ENCODE peak calls at places on chromosomes 13 and 19, in six cellular contexts. One of them, this sample, is unnamed.

GRCh38 chr13:45626731-45627374 is 11.3 kb upstream of the ERICH6B start:
- ATAC-seq in upper lobe of left lung: no peak
- ATAC-seq in HCT116: no peak
- ATAC-seq in Panc1: no peak
- ATAC-seq in GM23338: peak
- ATAC-seq in HepG2: peak
- ATAC-seq in this sample: no peak

GRCh38 chr19:19532806-19533701 is 4.3 kb downstream of the YJEFN3 start:
- ATAC-seq in upper lobe of left lung: no peak
- ATAC-seq in HCT116: no peak
- ATAC-seq in Panc1: no peak
- ATAC-seq in GM23338: no peak
- ATAC-seq in HepG2: peak
- ATAC-seq in this sample: peak

GRCh38 chr19:51664997-51665396 is 18.4 kb upstream of the SIGLEC14 start:
- ATAC-seq in upper lobe of left lung: no peak
- ATAC-seq in HCT116: peak
- ATAC-seq in Panc1: no peak
- ATAC-seq in GM23338: no peak
- ATAC-seq in HepG2: no peak
- ATAC-seq in this sample: no peak

GRCh38 chr13:41580345-41580744 is 123.0 kb downstream of the RGCC start:
- ATAC-seq in upper lobe of left lung: no peak
- ATAC-seq in HCT116: no peak
- ATAC-seq in Panc1: no peak
- ATAC-seq in GM23338: no peak
- ATAC-seq in HepG2: no peak
- ATAC-seq in this sample: no peak

GRCh38 chr13:76386316-76386715 is 499.9 kb downstream of the KCTD12 start:
- ATAC-seq in upper lobe of left lung: no peak
- ATAC-seq in HCT116: no peak
- ATAC-seq in Panc1: no peak
- ATAC-seq in GM23338: no peak
- ATAC-seq in HepG2: no peak
- ATAC-seq in this sample: no peak

GRCh38 chr19:10820173-10820572 is 15.8 kb downstream of the TMED1 start:
- ATAC-seq in upper lobe of left lung: no peak
- ATAC-seq in HCT116: peak
- ATAC-seq in Panc1: peak
- ATAC-seq in GM23338: peak
- ATAC-seq in HepG2: peak
- ATAC-seq in this sample: no peak

GRCh38 chr13:47813683-47814082 is 187.4 kb downstream of the SUCLA2 start:
- ATAC-seq in upper lobe of left lung: no peak
- ATAC-seq in HCT116: no peak
- ATAC-seq in Panc1: no peak
- ATAC-seq in GM23338: peak
- ATAC-seq in HepG2: no peak
- ATAC-seq in this sample: no peak

GRCh38 chr13:108769213-108770070 is 140.0 kb downstream of the MYO16 start:
- ATAC-seq in upper lobe of left lung: no peak
- ATAC-seq in HCT116: peak
- ATAC-seq in Panc1: no peak
- ATAC-seq in GM23338: no peak
- ATAC-seq in HepG2: no peak
- ATAC-seq in this sample: no peak

GRCh38 chr19:55809381-55810058 is 22.3 kb downstream of the NLRP11 start:
- ATAC-seq in upper lobe of left lung: peak
- ATAC-seq in HCT116: peak
- ATAC-seq in Panc1: peak
- ATAC-seq in GM23338: peak
- ATAC-seq in HepG2: peak
- ATAC-seq in this sample: no peak

GRCh38 chr13:37651891-37652290 is 53.3 kb upstream of the POSTN start:
- ATAC-seq in upper lobe of left lung: no peak
- ATAC-seq in HCT116: no peak
- ATAC-seq in Panc1: no peak
- ATAC-seq in GM23338: no peak
- ATAC-seq in HepG2: no peak
- ATAC-seq in this sample: no peak

GRCh38 chr13:37662624-37663023 is 64.1 kb upstream of the POSTN start:
- ATAC-seq in upper lobe of left lung: no peak
- ATAC-seq in HCT116: no peak
- ATAC-seq in Panc1: no peak
- ATAC-seq in GM23338: no peak
- ATAC-seq in HepG2: no peak
- ATAC-seq in this sample: no peak

GRCh38 chr13:37656247-37656940 is 57.8 kb upstream of the POSTN start:
- ATAC-seq in upper lobe of left lung: peak
- ATAC-seq in HCT116: no peak
- ATAC-seq in Panc1: no peak
- ATAC-seq in GM23338: no peak
- ATAC-seq in HepG2: no peak
- ATAC-seq in this sample: no peak

GRCh38 chr13:37652596-37652995 is 54.0 kb upstream of the POSTN start:
- ATAC-seq in upper lobe of left lung: no peak
- ATAC-seq in HCT116: no peak
- ATAC-seq in Panc1: no peak
- ATAC-seq in GM23338: no peak
- ATAC-seq in HepG2: no peak
- ATAC-seq in this sample: no peak

GRCh38 chr13:37657134-37657533 is 58.6 kb upstream of the POSTN start:
- ATAC-seq in upper lobe of left lung: no peak
- ATAC-seq in HCT116: no peak
- ATAC-seq in Panc1: no peak
- ATAC-seq in GM23338: no peak
- ATAC-seq in HepG2: no peak
- ATAC-seq in this sample: no peak
- H3K27ac ChIP-seq in upper lobe of left lung: no peak
- H3K27ac ChIP-seq in HCT116: no peak
- H3K27ac ChIP-seq in Panc1: no peak
- H3K27ac ChIP-seq in GM23338: no peak
- H3K27ac ChIP-seq in HepG2: no peak
- H3K27ac ChIP-seq in this sample: no peak

DNA sequence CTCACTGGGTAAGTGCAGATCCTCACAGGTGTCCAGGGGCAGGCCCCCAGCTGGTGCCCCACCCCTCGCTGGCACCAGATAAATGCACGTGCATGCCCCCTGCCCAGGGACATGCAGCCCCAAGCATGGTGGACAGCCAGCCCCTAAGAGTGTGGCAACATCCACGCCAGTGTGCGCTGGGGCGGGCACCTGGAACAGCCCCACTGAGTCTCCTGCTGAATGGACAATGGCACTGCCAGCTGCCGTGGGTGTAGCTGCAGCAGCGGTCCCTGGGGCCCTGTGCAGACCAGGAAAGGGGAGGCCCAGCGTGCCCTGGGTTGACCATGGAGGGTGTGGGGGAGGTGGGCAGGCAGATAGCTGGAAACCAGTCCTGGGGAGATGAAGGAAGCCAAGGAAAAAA is 538.7 kb upstream of the SGCG start:
- ATAC-seq in upper lobe of left lung: no peak
- ATAC-seq in HCT116: no peak
- ATAC-seq in Panc1: no peak
- ATAC-seq in GM23338: no peak
- ATAC-seq in HepG2: no peak
- ATAC-seq in this sample: no peak
- TF ChIP-seq CTCF in upper lobe of left lung: no peak
- TF ChIP-seq CTCF in HCT116: no peak
- TF ChIP-seq CTCF in Panc1: no peak
- TF ChIP-seq CTCF in GM23338: no peak
- TF ChIP-seq CTCF in HepG2: no peak
- TF ChIP-seq CTCF in this sample: no peak

GRCh38 chr19:1570836-1571235 is 2.7 kb upstream of the MEX3D start:
- ATAC-seq in upper lobe of left lung: no peak
- ATAC-seq in HCT116: no peak
- ATAC-seq in Panc1: no peak
- ATAC-seq in GM23338: no peak
- ATAC-seq in HepG2: no peak
- ATAC-seq in this sample: no peak
- TF ChIP-seq POLR2AphosphoS5 in upper lobe of left lung: no peak
- TF ChIP-seq POLR2AphosphoS5 in HCT116: no peak
- TF ChIP-seq POLR2AphosphoS5 in Panc1: no peak
- TF ChIP-seq POLR2AphosphoS5 in GM23338: no peak
- TF ChIP-seq POLR2AphosphoS5 in HepG2: no peak
- TF ChIP-seq POLR2AphosphoS5 in this sample: no peak

GRCh38 chr19:48805452-48805851 is 5.4 kb downstream of the BCAT2 start:
- ATAC-seq in upper lobe of left lung: no peak
- ATAC-seq in HCT116: no peak
- ATAC-seq in Panc1: no peak
- ATAC-seq in GM23338: no peak
- ATAC-seq in HepG2: no peak
- ATAC-seq in this sample: no peak

GRCh38 chr19:48806818-48807589 is 3.8 kb downstream of the BCAT2 start:
- ATAC-seq in upper lobe of left lung: peak
- ATAC-seq in HCT116: peak
- ATAC-seq in Panc1: peak
- ATAC-seq in GM23338: peak
- ATAC-seq in HepG2: peak
- ATAC-seq in this sample: no peak

GRCh38 chr19:48806518-48806817 is 4.4 kb downstream of the BCAT2 start:
- ATAC-seq in upper lobe of left lung: no peak
- ATAC-seq in HCT116: no peak
- ATAC-seq in Panc1: no peak
- ATAC-seq in GM23338: no peak
- ATAC-seq in HepG2: no peak
- ATAC-seq in this sample: no peak

GRCh38 chr19:48810151-48810550 is 678 bp downstream of the BCAT2 start:
- ATAC-seq in upper lobe of left lung: no peak
- ATAC-seq in HCT116: no peak
- ATAC-seq in Panc1: no peak
- ATAC-seq in GM23338: no peak
- ATAC-seq in HepG2: no peak
- ATAC-seq in this sample: no peak

DNA sequence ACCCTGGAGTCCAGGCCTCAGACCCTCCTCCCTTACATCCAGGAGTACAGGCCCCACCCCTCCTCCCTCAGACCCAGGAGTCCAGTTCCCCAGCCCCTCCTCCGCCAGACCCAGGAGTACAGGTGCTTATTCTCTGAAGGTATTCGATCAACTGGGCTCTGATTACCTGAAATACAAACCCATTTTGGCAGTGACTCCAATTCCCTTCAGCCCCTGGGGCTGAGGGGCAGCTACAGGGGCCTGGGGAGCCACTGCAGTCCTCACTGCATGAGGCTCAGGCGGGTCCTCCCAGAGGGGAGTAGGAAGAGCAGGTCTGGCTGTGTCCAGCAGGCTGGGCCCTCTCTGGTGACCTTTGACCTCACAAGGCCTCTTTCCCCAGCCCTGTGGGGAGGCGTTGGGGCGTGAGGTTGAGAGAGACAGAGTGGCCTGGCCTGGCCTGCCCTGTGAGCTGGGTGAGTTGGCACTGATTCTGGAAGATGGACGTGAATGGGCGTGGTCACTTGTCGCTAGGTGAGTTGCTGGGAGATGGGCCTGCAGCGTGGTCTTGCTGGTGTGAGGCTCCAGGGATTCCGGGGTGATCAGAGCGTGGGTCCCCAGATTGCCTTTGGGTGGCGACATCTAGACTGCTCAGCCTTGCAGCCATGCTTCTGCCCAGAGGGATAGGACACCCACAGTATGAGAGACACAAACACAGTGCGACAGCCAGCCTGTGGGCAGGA is 3.1 kb downstream of the BCAT2 start:
- ATAC-seq in upper lobe of left lung: no peak
- ATAC-seq in HCT116: no peak
- ATAC-seq in Panc1: no peak
- ATAC-seq in GM23338: peak
- ATAC-seq in HepG2: peak
- ATAC-seq in this sample: no peak
- H3K27ac ChIP-seq in upper lobe of left lung: no peak
- H3K27ac ChIP-seq in HCT116: no peak
- H3K27ac ChIP-seq in Panc1: no peak
- H3K27ac ChIP-seq in GM23338: peak
- H3K27ac ChIP-seq in HepG2: peak
- H3K27ac ChIP-seq in this sample: no peak

GRCh38 chr13:112970552-112971287 is 1.7 kb downstream of the MCF2L start:
- ATAC-seq in upper lobe of left lung: no peak
- ATAC-seq in HCT116: no peak
- ATAC-seq in Panc1: no peak
- ATAC-seq in GM23338: no peak
- ATAC-seq in HepG2: no peak
- ATAC-seq in this sample: no peak

GRCh38 chr13:112968380-112968909 is 569 bp upstream of the MCF2L start:
- ATAC-seq in upper lobe of left lung: peak
- ATAC-seq in HCT116: peak
- ATAC-seq in Panc1: no peak
- ATAC-seq in GM23338: peak
- ATAC-seq in HepG2: peak
- ATAC-seq in this sample: no peak

GRCh38 chr13:112967666-112968379 is 1.2 kb upstream of the MCF2L start:
- ATAC-seq in upper lobe of left lung: no peak
- ATAC-seq in HCT116: no peak
- ATAC-seq in Panc1: no peak
- ATAC-seq in GM23338: no peak
- ATAC-seq in HepG2: no peak
- ATAC-seq in this sample: no peak

GRCh38 chr13:112969692-112970338 is 801 bp downstream of the MCF2L start:
- ATAC-seq in upper lobe of left lung: no peak
- ATAC-seq in HCT116: no peak
- ATAC-seq in Panc1: peak
- ATAC-seq in GM23338: peak
- ATAC-seq in HepG2: peak
- ATAC-seq in this sample: no peak

GRCh38 chr13:112968910-112969691 is at the start of gene MCF2L:
- ATAC-seq in upper lobe of left lung: peak
- ATAC-seq in HCT116: peak
- ATAC-seq in Panc1: peak
- ATAC-seq in GM23338: peak
- ATAC-seq in HepG2: peak
- ATAC-seq in this sample: peak
- TF ChIP-seq CTCF in upper lobe of left lung: peak
- TF ChIP-seq CTCF in HCT116: no peak
- TF ChIP-seq CTCF in Panc1: no peak
- TF ChIP-seq CTCF in GM23338: peak
- TF ChIP-seq CTCF in HepG2: peak
- TF ChIP-seq CTCF in this sample: no peak

GRCh38 chr13:109780880-109781383 is 5.5 kb downstream of the IRS2 start:
- ATAC-seq in upper lobe of left lung: no peak
- ATAC-seq in HCT116: no peak
- ATAC-seq in Panc1: no peak
- ATAC-seq in GM23338: no peak
- ATAC-seq in HepG2: no peak
- ATAC-seq in this sample: no peak
- TF ChIP-seq POLR2AphosphoS5 in upper lobe of left lung: no peak
- TF ChIP-seq POLR2AphosphoS5 in HCT116: no peak
- TF ChIP-seq POLR2AphosphoS5 in Panc1: no peak
- TF ChIP-seq POLR2AphosphoS5 in GM23338: no peak
- TF ChIP-seq POLR2AphosphoS5 in HepG2: no peak
- TF ChIP-seq POLR2AphosphoS5 in this sample: no peak

GRCh38 chr13:57633141-57633949 is 1.8 kb downstream of the PCDH17 start:
- ATAC-seq in upper lobe of left lung: peak
- ATAC-seq in HCT116: no peak
- ATAC-seq in Panc1: no peak
- ATAC-seq in GM23338: peak
- ATAC-seq in HepG2: no peak
- ATAC-seq in this sample: peak
- H3K27ac ChIP-seq in upper lobe of left lung: peak
- H3K27ac ChIP-seq in HCT116: no peak
- H3K27ac ChIP-seq in Panc1: no peak
- H3K27ac ChIP-seq in GM23338: no peak
- H3K27ac ChIP-seq in HepG2: no peak
- H3K27ac ChIP-seq in this sample: peak